ENCODE peak calls at places on chromosome 13, in five cellular contexts. N is prostate gland, Y is breast epithelium, M is suprapubic skin, R is GM12892. S is an unnamed sample.

GRCh38 chr13:49303533-49304252 is 56.0 kb downstream of the CDADC1 start:
- DNase-seq in N (no peak), Y (peak), R (no peak), M (no peak), S (no peak)

GRCh38 chr13:50230365-50230978 is 215.2 kb downstream of the KCNRG start:
- DNase-seq in N (no peak), M (no peak), R (no peak), Y (no peak), S (no peak)

GRCh38 chr13:111962431-111962891 is 104.5 kb upstream of the SOX1 start:
- DNase-seq in Y (no peak), N (no peak), M (no peak), R (no peak), S (no peak)

GRCh38 chr13:114319441-114319871 is 5.2 kb downstream of the CHAMP1 start:
- DNase-seq in M (no peak), Y (no peak), N (no peak), R (no peak), S (no peak)

GRCh38 chr13:91232716-91233115 is 114.8 kb upstream of the MIR17HG start:
- DNase-seq in M (no peak), R (no peak), Y (no peak), N (no peak), S (no peak)

GRCh38 chr13:111228262-111229144 is 91.9 kb upstream of the TEX29 start:
- DNase-seq in M (no peak), N (no peak), Y (no peak), R (no peak), S (no peak)

GRCh38 chr13:72643339-72643989 is 84.0 kb downstream of the MZT1 start:
- DNase-seq in N (no peak), R (peak), M (no peak), Y (no peak), S (no peak)

GRCh38 chr13:35838356-35838755 is 292.8 kb downstream of the DCLK1 start:
- DNase-seq in N (no peak), Y (no peak), M (no peak), R (no peak), S (no peak)

GRCh38 chr13:110106726-110107125 is 200.2 kb downstream of the COL4A1 start:
- DNase-seq in N (no peak), M (no peak), Y (no peak), R (no peak), S (peak)

GRCh38 chr13:40508112-40508511 is 158.3 kb downstream of the FOXO1 start:
- DNase-seq in Y (no peak), R (no peak), M (no peak), N (no peak), S (no peak)

GRCh38 chr13:98509271-98510155 is 67.4 kb downstream of the STK24 start:
- DNase-seq in M (peak), N (no peak), R (no peak), Y (no peak), S (no peak)

GRCh38 chr13:22090114-22090513 is 419.2 kb downstream of the FGF9 start:
- DNase-seq in R (no peak), N (no peak), Y (no peak), M (no peak), S (no peak)

GRCh38 chr13:73054712-73055111 is 4.1 kb upstream of the KLF5 start:
- DNase-seq in Y (no peak), R (no peak), N (no peak), M (no peak), S (no peak)

GRCh38 chr13:101631403-101631802 is 178.9 kb downstream of the ITGBL1 start:
- DNase-seq in M (no peak), R (no peak), Y (no peak), N (no peak), S (no peak)

GRCh38 chr13:98171806-98172569 is 5.1 kb downstream of the RNF113B start:
- DNase-seq in M (peak), R (no peak), N (no peak), Y (no peak), S (no peak)

GRCh38 chr13:110227416-110227815 is 79.5 kb downstream of the COL4A1 start:
- DNase-seq in N (no peak), Y (no peak), M (no peak), R (no peak), S (no peak)

GRCh38 chr13:52599853-52600603 is 42.2 kb upstream of the HNRNPA1L2 start:
- DNase-seq in M (peak), N (peak), R (peak), Y (no peak), S (no peak)

GRCh38 chr13:46129124-46129523 is 24.3 kb upstream of the CPB2 start:
- DNase-seq in R (no peak), Y (no peak), M (no peak), N (no peak), S (no peak)

GRCh38 chr13:46132109-46132508 is 27.3 kb upstream of the CPB2 start:
- DNase-seq in M (no peak), N (no peak), Y (no peak), R (no peak), S (no peak)

GRCh38 chr13:46127336-46128023 is 22.6 kb upstream of the CPB2 start:
- DNase-seq in Y (no peak), N (no peak), R (no peak), M (no peak), S (no peak)

GRCh38 chr13:46131705-46132104 is 26.9 kb upstream of the CPB2 start:
- DNase-seq in R (no peak), M (no peak), Y (no peak), N (no peak), S (no peak)

DNA sequence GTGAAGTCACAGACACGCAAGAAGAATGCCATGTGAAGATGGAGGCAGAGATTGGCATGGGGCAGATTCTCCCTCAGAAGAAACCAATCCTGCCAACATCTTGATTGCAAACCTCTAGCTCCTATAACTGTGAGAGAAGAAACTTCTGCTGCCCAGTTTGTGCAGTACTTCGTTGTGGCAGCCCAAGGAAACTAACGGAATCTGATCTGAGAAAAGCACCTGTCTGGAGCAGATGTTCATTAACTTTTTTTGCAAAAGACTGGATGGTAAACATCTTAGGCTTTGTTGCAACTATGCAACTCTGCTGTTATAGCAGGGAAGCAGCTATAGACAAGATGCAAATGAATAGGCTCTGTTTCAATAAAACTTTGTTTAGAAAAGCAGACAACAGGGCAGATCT is 25.1 kb upstream of the CPB2 start:
- DNase-seq in M (no peak), Y (no peak), N (no peak), R (no peak), S (no peak)
- TF ChIP-seq POLR2A in M (no peak), Y (no peak), N (no peak), R (no peak), S (no peak)

GRCh38 chr13:67377919-67378318 is 147.8 kb upstream of the PCDH9 start:
- DNase-seq in M (no peak), N (no peak), R (no peak), Y (no peak), S (no peak)

GRCh38 chr13:67372868-67373464 is 142.8 kb upstream of the PCDH9 start:
- DNase-seq in M (no peak), R (no peak), N (no peak), Y (no peak), S (no peak)

GRCh38 chr13:67369895-67370660 is 139.9 kb upstream of the PCDH9 start:
- DNase-seq in Y (no peak), R (no peak), N (no peak), M (no peak), S (no peak)

DNA sequence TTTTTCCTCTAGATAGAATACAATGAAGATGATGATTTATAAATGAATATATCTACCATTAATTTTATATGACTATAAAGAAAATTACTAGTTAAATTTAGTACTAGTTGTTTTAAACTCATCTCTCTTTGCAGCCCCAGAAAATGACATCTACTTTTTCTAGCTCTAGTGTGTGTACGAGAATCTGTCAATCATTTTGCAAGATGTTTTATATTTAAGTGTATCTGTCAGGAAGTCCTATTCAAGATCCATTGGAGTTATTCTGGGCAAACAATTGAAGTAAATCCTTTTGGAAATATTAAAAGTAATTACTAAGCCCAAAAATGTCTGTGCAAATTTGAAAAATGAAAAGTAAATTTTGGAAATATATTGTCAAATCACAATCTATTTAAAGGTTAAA is 144.3 kb upstream of the PCDH9 start:
- DNase-seq in M (no peak), Y (no peak), R (no peak), N (no peak), S (no peak)
- TF ChIP-seq POLR2AphosphoS5 in M (no peak), Y (no peak), R (no peak), N (no peak), S (no peak)

DNA sequence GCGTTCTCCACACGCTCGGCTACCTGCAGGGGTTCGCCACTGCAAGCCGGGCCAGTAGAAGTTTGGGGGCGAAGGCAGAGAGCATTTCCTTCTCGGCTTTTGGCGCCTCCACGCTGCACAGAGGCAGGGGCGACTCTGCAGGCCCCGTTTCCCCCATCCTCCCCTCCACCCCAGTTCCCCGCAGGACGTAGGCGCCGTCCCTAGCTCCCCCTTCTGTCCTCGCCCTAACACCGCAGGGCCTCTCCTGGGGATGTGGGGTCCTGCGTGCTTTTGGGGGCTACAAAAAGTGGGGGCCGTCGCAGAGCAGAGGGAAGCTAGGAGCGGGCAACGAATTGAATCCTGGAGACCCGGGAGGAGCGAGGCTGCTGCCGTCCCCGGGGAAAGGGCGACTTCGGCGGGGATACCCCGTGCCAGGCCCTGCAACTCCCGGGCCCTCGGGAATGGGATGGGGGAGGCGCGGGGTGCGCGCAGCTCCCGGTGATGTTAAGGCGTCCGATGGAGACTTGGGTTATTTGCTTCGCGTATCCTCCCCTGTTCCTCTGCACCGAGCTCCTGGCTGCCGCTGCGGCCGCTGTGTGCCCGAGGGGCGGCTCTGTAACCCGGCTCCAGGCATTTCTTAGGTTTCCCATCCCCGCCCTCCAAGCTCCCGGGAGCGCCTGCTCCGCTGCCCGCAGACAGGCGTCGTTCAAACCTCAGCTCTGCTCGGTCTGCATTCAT is 255.9 kb upstream of the SOX21 start:
- DNase-seq in N (no peak), R (peak), M (no peak), Y (no peak), S (no peak)
- TF ChIP-seq POLR2A in N (no peak), R (no peak), M (no peak), Y (no peak), S (no peak)

DNA sequence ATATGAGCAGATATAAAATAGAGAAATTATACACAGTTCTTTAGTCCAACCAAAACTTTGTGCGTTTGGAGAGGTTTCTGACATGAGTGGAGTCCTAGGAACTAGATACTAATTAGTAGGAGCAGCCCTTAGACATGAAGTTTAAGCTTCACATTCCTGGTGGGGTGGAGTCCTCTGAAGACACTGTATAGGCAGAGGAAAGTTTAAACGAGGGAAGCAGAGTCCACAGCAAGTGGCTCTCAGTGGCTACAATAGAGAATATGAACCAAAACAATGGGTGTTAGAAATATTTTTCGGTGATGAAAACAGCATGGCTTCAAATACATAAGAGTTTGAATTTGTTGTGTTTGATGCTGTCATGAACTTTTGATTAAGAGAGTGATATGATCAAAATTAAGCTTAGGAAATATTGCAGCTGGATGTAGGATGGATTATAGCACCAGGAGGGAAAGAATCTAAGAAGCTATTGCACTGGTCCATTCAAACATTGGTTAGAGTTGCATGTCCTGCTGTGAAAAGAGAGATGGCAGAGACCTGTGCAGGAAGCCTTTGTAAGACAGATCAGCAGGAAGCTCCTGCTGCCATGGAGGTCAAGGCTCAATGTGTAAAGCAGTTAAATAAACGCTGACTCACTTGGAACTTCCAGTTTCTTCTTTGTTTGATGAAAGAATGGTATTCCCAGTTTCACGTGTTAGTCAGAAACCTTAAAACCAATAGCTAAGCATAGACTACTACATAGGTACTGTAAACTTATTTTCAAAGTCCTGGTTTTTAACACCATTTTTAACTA is 175.2 kb downstream of the TDRD3 start:
- DNase-seq in R (no peak), M (no peak), Y (no peak), N (no peak), S (no peak)
- TF ChIP-seq POLR2AphosphoS5 in R (no peak), M (no peak), Y (no peak), N (no peak), S (no peak)